ENCODE peak calls at places on chromosomes 4 and X, in nine cellular contexts. Z, Q, I, O, D, B, J, V and S are unnamed samples.

GRCh38 chrX:155070663-155070974 is 317 bp downstream of the CMC4 start:
- DNase-seq in Z (no peak), Q (no peak), I (no peak), O (no peak), D (no peak), B (no peak), J (no peak), V (no peak), S (no peak)

GRCh38 chrX:40504801-40505605 is 75.8 kb upstream of the ATP6AP2 start:
- DNase-seq in Z (no peak), Q (no peak), I (no peak), O (no peak), D (no peak), B (peak; percentile 25), J (no peak), V (no peak), S (no peak)

GRCh38 chr4:145904413-145905177 is 34.0 kb downstream of the ZNF827 start:
- DNase-seq in Z (no peak), Q (no peak), I (peak; percentile 35), O (no peak), D (no peak), B (peak; percentile 48), J (no peak), V (no peak), S (no peak)

GRCh38 chr4:4971796-4972195 is 47.5 kb downstream of the CYTL1 start:
- DNase-seq in Z (no peak), Q (no peak), I (no peak), O (no peak), D (no peak), B (no peak), J (no peak), V (no peak), S (no peak)

GRCh38 chr4:167100120-167100519 is 134.2 kb downstream of the SPOCK3 start:
- DNase-seq in Z (no peak), Q (no peak), I (no peak), O (peak; percentile 65), D (peak; percentile 13), B (peak; percentile 80), J (no peak), V (no peak), S (no peak)

GRCh38 chr4:37461801-37462200 is 217.3 kb downstream of the NWD2 start:
- DNase-seq in Z (no peak), Q (no peak), I (no peak), O (no peak), D (no peak), B (no peak), J (no peak), V (no peak), S (no peak)

GRCh38 chr4:176622251-176622968 is 170.3 kb downstream of the VEGFC start:
- DNase-seq in Z (no peak), Q (no peak), I (no peak), O (no peak), D (no peak), B (no peak), J (no peak), V (no peak), S (no peak)

GRCh38 chrX:24306430-24306829 is 7.4 kb downstream of the SUPT20HL2 start:
- DNase-seq in Z (no peak), Q (no peak), I (no peak), O (no peak), D (no peak), B (no peak), J (no peak), V (no peak), S (no peak)

GRCh38 chr4:42588909-42589308 is 68.0 kb downstream of the ATP8A1 start:
- DNase-seq in Z (no peak), Q (no peak), I (no peak), O (no peak), D (no peak), B (no peak), J (no peak), V (no peak), S (no peak)

GRCh38 chr4:83212041-83212851 is 72.4 kb downstream of the COQ2 start:
- DNase-seq in Z (no peak), Q (peak; percentile 17), I (no peak), O (no peak), D (peak; percentile 22), B (peak; percentile 74), J (no peak), V (no peak), S (no peak)

GRCh38 chr4:112956458-112956857 is 93.0 kb upstream of the ANK2 start:
- DNase-seq in Z (no peak), Q (no peak), I (no peak), O (no peak), D (no peak), B (no peak), J (no peak), V (no peak), S (no peak)

GRCh38 chr4:112953295-112953694 is 96.2 kb upstream of the ANK2 start:
- DNase-seq in Z (no peak), Q (no peak), I (no peak), O (no peak), D (no peak), B (no peak), J (no peak), V (no peak), S (no peak)

GRCh38 chr4:112951362-112951962 is 98.0 kb upstream of the ANK2 start:
- DNase-seq in Z (no peak), Q (no peak), I (no peak), O (no peak), D (peak; percentile 12), B (no peak), J (no peak), V (no peak), S (no peak)

GRCh38 chr4:112947616-112948015 is 101.8 kb upstream of the ANK2 start:
- DNase-seq in Z (no peak), Q (no peak), I (no peak), O (no peak), D (no peak), B (no peak), J (no peak), V (no peak), S (no peak)

DNA sequence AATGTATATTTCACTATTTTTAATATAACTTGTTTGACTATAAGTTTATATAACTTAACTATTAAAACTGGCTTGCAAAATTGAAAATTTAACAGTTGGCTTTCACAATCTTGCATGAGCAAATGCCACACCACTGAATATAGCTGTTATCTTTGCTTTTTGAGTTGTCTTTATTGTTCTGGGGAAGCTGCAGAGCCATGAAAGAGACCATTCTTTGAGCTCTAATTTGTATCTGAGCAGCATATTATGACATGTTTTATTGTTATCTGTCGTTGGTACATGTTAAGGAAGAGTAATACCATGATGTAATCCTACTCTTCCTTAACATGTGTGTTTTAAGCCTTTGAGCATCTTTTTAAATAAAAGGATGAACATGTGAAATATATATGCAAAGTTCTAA is 97.2 kb upstream of the ANK2 start:
- DNase-seq in Z (no peak), Q (no peak), I (no peak), O (no peak), D (no peak), B (no peak), J (no peak), V (no peak), S (no peak)
- H3K4me1 ChIP-seq in Z (no peaks in the 10 kb centered on the region), Q (no peaks in the 10 kb centered on the region), I (no peaks in the 10 kb centered on the region), O (no peaks in the 10 kb centered on the region), D (no peaks in the 10 kb centered on the region), B (no peaks in the 10 kb centered on the region), J (no peaks in the 10 kb centered on the region), V (no peaks in the 10 kb centered on the region), S (no peaks in the 10 kb centered on the region)

GRCh38 chr4:174245714-174246113 is 37.8 kb downstream of the FBXO8 start:
- DNase-seq in Z (no peak), Q (no peak), I (no peak), O (no peak), D (no peak), B (no peak), J (no peak), V (no peak), S (no peak)
- TF ChIP-seq CTCF in Z (no peak), Q (no peak), I (no peak), O (no peak), D (no peak), B (no peak), J (no peak), V (no peak), S (no peak)

DNA sequence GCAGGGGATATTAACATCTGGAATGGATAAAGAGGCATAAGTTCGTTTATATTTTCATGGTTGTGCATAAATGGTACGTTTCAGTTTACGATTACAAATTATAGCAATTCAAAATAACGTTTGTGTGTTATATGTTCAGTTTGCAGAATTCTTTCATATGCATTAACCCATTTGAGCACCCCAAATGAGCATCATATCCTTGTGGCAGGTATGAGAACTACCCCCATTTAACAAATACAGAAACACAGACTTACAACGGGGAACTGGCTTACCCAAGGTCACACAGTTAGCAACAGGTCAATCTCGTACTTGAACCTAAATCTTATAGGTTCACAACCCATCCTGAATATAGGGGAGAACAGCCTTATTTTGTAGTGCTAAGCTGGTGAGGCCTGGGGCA is 33.1 kb downstream of the EDNRA start:
- DNase-seq in Z (no peak), Q (no peak), I (no peak), O (no peak), D (no peak), B (no peak), J (no peak), V (no peak), S (no peak)
- H3K4me3 ChIP-seq in Z (no peak overlapping the region), Q (no peak overlapping the region), I (no peak overlapping the region), O (no peak overlapping the region), D (no peak overlapping the region), B (no peak overlapping the region), J (no peak overlapping the region), V (no peak overlapping the region), S (no peak overlapping the region)

GRCh38 chr4:184457530-184458249 is 16.7 kb downstream of the IRF2 start:
- DNase-seq in Z (no peak), Q (no peak), I (no peak), O (no peak), D (no peak), B (no peak), J (no peak), V (no peak), S (no peak)

GRCh38 chr4:184455299-184455698 is 19.1 kb downstream of the IRF2 start:
- DNase-seq in Z (no peak), Q (no peak), I (no peak), O (no peak), D (no peak), B (no peak), J (no peak), V (no peak), S (no peak)

GRCh38 chr4:184459413-184459812 is 14.9 kb downstream of the IRF2 start:
- DNase-seq in Z (no peak), Q (no peak), I (no peak), O (no peak), D (no peak), B (peak; percentile 57), J (no peak), V (no peak), S (no peak)

GRCh38 chr4:184453402-184454160 is 20.8 kb downstream of the IRF2 start:
- DNase-seq in Z (no peak), Q (peak; percentile 25), I (no peak), O (no peak), D (peak; percentile 57), B (peak; percentile 68), J (no peak), V (no peak), S (peak; percentile 60)

DNA sequence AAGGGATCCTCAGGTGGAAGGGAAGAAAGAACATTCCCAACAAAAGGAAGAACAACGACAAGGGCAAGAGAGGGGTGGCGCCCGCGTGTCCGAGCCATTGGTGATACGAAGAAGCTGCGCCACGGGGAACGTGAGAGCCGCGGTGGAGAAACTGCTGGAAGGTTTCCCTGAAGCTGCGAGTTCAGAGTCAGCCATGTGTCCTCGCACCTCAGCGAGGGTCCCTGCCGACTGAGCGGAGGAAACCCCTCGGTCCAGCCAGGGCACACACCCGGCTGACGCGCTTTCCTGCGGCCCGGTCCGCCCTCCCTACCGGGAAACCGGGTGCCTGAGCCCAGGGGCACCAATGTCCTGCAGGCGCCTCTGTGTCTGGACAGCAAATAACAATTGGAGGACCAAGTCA is 18.0 kb downstream of the IRF2 start:
- DNase-seq in Z (no peak), Q (no peak), I (no peak), O (no peak), D (no peak), B (no peak), J (no peak), V (no peak), S (no peak)
- H3K4me1 ChIP-seq in Z (peaks cover 20% of the 10 kb centered on the region), Q (peaks cover 19% of the 10 kb centered on the region), I (peaks cover 70% of the 10 kb centered on the region), O (peaks cover 15% of the 10 kb centered on the region), D (peaks cover 11% of the 10 kb centered on the region), B (peaks cover 21% of the 10 kb centered on the region), J (no peaks in the 10 kb centered on the region), V (no peaks in the 10 kb centered on the region), S (peaks cover 25% of the 10 kb centered on the region)